ENCODE peak calls at places on chromosomes 12 and 14, in ten cellular contexts. Z is NCI-H1417 treated with DMSO at 0.1 percent for 48 hours; X is right lobe of liver; M is RKO; K is A549; U is stimulated activated CD8-positive, alpha-beta memory T cell treated with anti-CD3 and anti-CD28 coated beads, Interleukin-4, amount 100 ng/mL, for 48 hours; A is astrocyte of the spinal cord; V is ecto neural progenitor cell; Q is activated gamma-delta T cell; J is NCI-H748 treated with DMSO at 0.1 percent for 48 hours. L is an unnamed sample.

GRCh38 chr12:66555113-66555512 is 123.8 kb downstream of the GRIP1 start:
- DNase-seq in Z (no peak), X (no peak), M (peak; percentile 74), K (no peak), U (no peak), A (no peak), V (no peak), Q (no peak), J (no peak), L (no peak)

GRCh38 chr12:121013715-121014114 is 2.6 kb downstream of the C12orf43 start:
- DNase-seq in Z (no peak), X (no peak), M (no peak), K (no peak), U (no peak), A (no peak), V (no peak), Q (no peak), J (no peak), L (no peak)

GRCh38 chr12:107012736-107013425 is 25.9 kb upstream of the MTERF2 start:
- DNase-seq in Z (no peak), X (no peak), M (no peak), K (no peak), U (no peak), A (no peak), V (no peak), Q (no peak), J (no peak), L (no peak)

GRCh38 chr12:122081697-122082221 is 3.2 kb downstream of the MLXIP start:
- DNase-seq in Z (no peak), X (no peak), M (no peak), K (no peak), U (no peak), A (peak; percentile 33), V (no peak), Q (no peak), J (no peak), L (no peak)

GRCh38 chr12:103838254-103838914 is 2.6 kb downstream of the NT5DC3 start:
- DNase-seq in Z (no peak), X (no peak), M (no peak), K (no peak), U (no peak), A (no peak), V (no peak), Q (no peak), J (no peak), L (no peak)

GRCh38 chr12:12456637-12457036 is 99.8 kb downstream of the BORCS5 start:
- DNase-seq in Z (no peak), X (no peak), M (no peak), K (no peak), U (no peak), A (peak; percentile 42), V (no peak), Q (no peak), J (no peak), L (no peak)

GRCh38 chr14:63378444-63378843 is 59.7 kb upstream of the GPHB5 start:
- DNase-seq in Z (no peak), X (no peak), M (no peak), K (no peak), U (no peak), A (no peak), V (no peak), Q (no peak), J (no peak), L (no peak)

GRCh38 chr14:24430143-24430681 is 458 bp downstream of the KHNYN start:
- DNase-seq in Z (no peak), X (peak; percentile 84), M (peak; percentile 78), K (peak; percentile 74), U (peak; percentile 78), A (peak; percentile 77), V (no peak), Q (peak; percentile 56), J (no peak), L (peak; percentile 64)

GRCh38 chr12:121282072-121282742 is 14.3 kb downstream of the CAMKK2 start:
- DNase-seq in Z (no peak), X (no peak), M (no peak), K (no peak), U (no peak), A (no peak), V (no peak), Q (no peak), J (no peak), L (no peak)

GRCh38 chr14:30848449-30849240 is 25.7 kb upstream of the COCH start:
- DNase-seq in Z (no peak), X (peak; percentile 74), M (no peak), K (no peak), U (no peak), A (no peak), V (no peak), Q (no peak), J (no peak), L (no peak)

GRCh38 chr12:106282457-106283097 is 20.0 kb upstream of the TCP11L2 start:
- DNase-seq in Z (no peak), X (peak; percentile 73), M (peak; percentile 81), K (peak; percentile 62), U (peak; percentile 53), A (peak; percentile 46), V (peak; percentile 70), Q (no peak), J (peak; percentile 68), L (peak; percentile 73)

GRCh38 chr14:23021969-23022368 is 12.0 kb upstream of the C14orf93 start:
- DNase-seq in Z (no peak), X (no peak), M (no peak), K (no peak), U (no peak), A (no peak), V (no peak), Q (no peak), J (no peak), L (no peak)

GRCh38 chr14:70709726-70710382 is 68.1 kb downstream of the TTC9 start:
- DNase-seq in Z (peak; percentile 97), X (no peak), M (no peak), K (no peak), U (no peak), A (no peak), V (no peak), Q (no peak), J (peak; percentile 96), L (no peak)

GRCh38 chr12:57984629-57985151 is 43.3 kb downstream of the ATP23 start:
- DNase-seq in Z (no peak), X (no peak), M (no peak), K (no peak), U (no peak), A (no peak), V (no peak), Q (no peak), J (no peak), L (no peak)

GRCh38 chr14:56145965-56146364 is 27.8 kb downstream of the PELI2 start:
- DNase-seq in Z (no peak), X (no peak), M (no peak), K (no peak), U (no peak), A (peak; percentile 78), V (no peak), Q (no peak), J (no peak), L (no peak)

GRCh38 chr12:96327346-96327745 is 72.9 kb downstream of the CDK17 start:
- DNase-seq in Z (no peak), X (no peak), M (no peak), K (no peak), U (no peak), A (no peak), V (no peak), Q (no peak), J (no peak), L (no peak)

GRCh38 chr12:3091030-3091304 is 13.8 kb downstream of the TSPAN9 start:
- DNase-seq in Z (no peak), X (no peak), M (no peak), K (no peak), U (no peak), A (no peak), V (no peak), Q (no peak), J (no peak), L (no peak)

GRCh38 chr12:60194682-60195081 is 598.9 kb downstream of the SLC16A7 start:
- DNase-seq in Z (no peak), X (no peak), M (peak; percentile 4), K (no peak), U (no peak), A (peak; percentile 14), V (no peak), Q (no peak), J (no peak), L (peak; percentile 51)

GRCh38 chr12:52796839-52797528 is 1.1 kb upstream of the KRT3 start:
- DNase-seq in Z (no peak), X (no peak), M (no peak), K (no peak), U (no peak), A (no peak), V (no peak), Q (no peak), J (no peak), L (no peak)

GRCh38 chr12:54750-55535 is 11.6 kb upstream of the IQSEC3 start:
- DNase-seq in Z (no peak), X (no peak), M (no peak), K (no peak), U (no peak), A (no peak), V (peak; percentile 50), Q (no peak), J (no peak), L (no peak)

GRCh38 chr14:57464013-57464730 is 29.5 kb downstream of the CCDC198 start:
- DNase-seq in Z (no peak), X (no peak), M (no peak), K (no peak), U (no peak), A (peak; percentile 37), V (no peak), Q (no peak), J (no peak), L (peak; percentile 91)

GRCh38 chr12:13573698-13574321 is 377.3 kb downstream of the EMP1 start:
- DNase-seq in Z (no peak), X (no peak), M (peak; percentile 64), K (peak; percentile 21), U (no peak), A (peak; percentile 9), V (no peak), Q (no peak), J (no peak), L (peak; percentile 72)

GRCh38 chr12:52015393-52016081 is 8.8 kb downstream of the TAMALIN start:
- DNase-seq in Z (no peak), X (no peak), M (no peak), K (no peak), U (no peak), A (no peak), V (no peak), Q (no peak), J (no peak), L (no peak)

GRCh38 chr14:89810101-89810500 is 144.4 kb downstream of the EFCAB11 start:
- DNase-seq in Z (no peak), X (no peak), M (no peak), K (no peak), U (no peak), A (no peak), V (no peak), Q (no peak), J (no peak), L (no peak)